ENCODE peak calls at places on chromosomes 4 and X, in five cellular contexts. One of them, this sample, is unnamed.

GRCh38 chr4:129345680-129346079 is 249.7 kb downstream of the C4orf33 start:
- DNase-seq in dorsolateral prefrontal cortex: no peak
- DNase-seq in fibroblast of lung: no peak
- DNase-seq in GM13976: no peak
- DNase-seq in suprapubic skin: no peak
- DNase-seq in this sample: no peak

GRCh38 chr4:84878541-84878940 is 87.9 kb downstream of the WDFY3 start:
- DNase-seq in suprapubic skin: no peak
- DNase-seq in GM13976: no peak
- DNase-seq in dorsolateral prefrontal cortex: no peak
- DNase-seq in fibroblast of lung: peak
- DNase-seq in this sample: no peak

GRCh38 chr4:123816462-123816861 is 419.9 kb downstream of the SPRY1 start:
- DNase-seq in suprapubic skin: no peak
- DNase-seq in fibroblast of lung: no peak
- DNase-seq in dorsolateral prefrontal cortex: no peak
- DNase-seq in GM13976: no peak
- DNase-seq in this sample: no peak

GRCh38 chr4:139921551-139922184 is 232.3 kb downstream of the MAML3 start:
- DNase-seq in dorsolateral prefrontal cortex: no peak
- DNase-seq in suprapubic skin: no peak
- DNase-seq in GM13976: no peak
- DNase-seq in fibroblast of lung: no peak
- DNase-seq in this sample: no peak

GRCh38 chrX:141133272-141133671 is 43.7 kb downstream of the LDOC1 start:
- DNase-seq in GM13976: no peak
- DNase-seq in suprapubic skin: no peak
- DNase-seq in dorsolateral prefrontal cortex: no peak
- DNase-seq in fibroblast of lung: no peak
- DNase-seq in this sample: no peak

GRCh38 chr4:166913926-166914325 is 320.4 kb downstream of the SPOCK3 start:
- DNase-seq in fibroblast of lung: no peak
- DNase-seq in dorsolateral prefrontal cortex: no peak
- DNase-seq in suprapubic skin: no peak
- DNase-seq in GM13976: no peak
- DNase-seq in this sample: no peak

GRCh38 chr4:101071241-101071640 is 276.1 kb downstream of the PPP3CA start:
- DNase-seq in GM13976: no peak
- DNase-seq in suprapubic skin: no peak
- DNase-seq in dorsolateral prefrontal cortex: no peak
- DNase-seq in fibroblast of lung: no peak
- DNase-seq in this sample: no peak

GRCh38 chrX:39834600-39834999 is 263.2 kb downstream of the BCOR start:
- DNase-seq in dorsolateral prefrontal cortex: no peak
- DNase-seq in suprapubic skin: no peak
- DNase-seq in fibroblast of lung: no peak
- DNase-seq in GM13976: no peak
- DNase-seq in this sample: no peak

GRCh38 chr4:112252234-112252633 is 20.6 kb downstream of the AP1AR start:
- DNase-seq in dorsolateral prefrontal cortex: no peak
- DNase-seq in GM13976: no peak
- DNase-seq in suprapubic skin: no peak
- DNase-seq in fibroblast of lung: no peak
- DNase-seq in this sample: no peak

GRCh38 chr4:80540785-80541469 is 205.4 kb downstream of the CFAP299 start:
- DNase-seq in fibroblast of lung: peak
- DNase-seq in dorsolateral prefrontal cortex: no peak
- DNase-seq in suprapubic skin: no peak
- DNase-seq in GM13976: peak
- DNase-seq in this sample: no peak

GRCh38 chr4:54961357-54961975 is 163.9 kb downstream of the KDR start:
- DNase-seq in suprapubic skin: no peak
- DNase-seq in dorsolateral prefrontal cortex: no peak
- DNase-seq in fibroblast of lung: peak
- DNase-seq in GM13976: peak
- DNase-seq in this sample: no peak

GRCh38 chr4:86092684-86093083 is 267.2 kb downstream of the MAPK10 start:
- DNase-seq in GM13976: no peak
- DNase-seq in dorsolateral prefrontal cortex: no peak
- DNase-seq in fibroblast of lung: peak
- DNase-seq in suprapubic skin: no peak
- DNase-seq in this sample: no peak

GRCh38 chr4:167831853-167832252 is 260.5 kb upstream of the ANXA10 start:
- DNase-seq in fibroblast of lung: peak
- DNase-seq in dorsolateral prefrontal cortex: no peak
- DNase-seq in suprapubic skin: no peak
- DNase-seq in GM13976: no peak
- DNase-seq in this sample: no peak

GRCh38 chrX:38754102-38754790 is 47.0 kb upstream of the MID1IP1 start:
- DNase-seq in suprapubic skin: no peak
- DNase-seq in GM13976: peak
- DNase-seq in dorsolateral prefrontal cortex: peak
- DNase-seq in fibroblast of lung: peak
- DNase-seq in this sample: no peak

GRCh38 chr4:18691431-18692200 is 670.1 kb upstream of the LCORL start:
- DNase-seq in GM13976: no peak
- DNase-seq in suprapubic skin: no peak
- DNase-seq in fibroblast of lung: no peak
- DNase-seq in dorsolateral prefrontal cortex: no peak
- DNase-seq in this sample: no peak

GRCh38 chr4:100984901-100985300 is 362.4 kb downstream of the PPP3CA start:
- DNase-seq in GM13976: no peak
- DNase-seq in fibroblast of lung: peak
- DNase-seq in suprapubic skin: no peak
- DNase-seq in dorsolateral prefrontal cortex: no peak
- DNase-seq in this sample: no peak

GRCh38 chrX:109774706-109775105 is 41.6 kb upstream of the ACSL4 start:
- DNase-seq in fibroblast of lung: peak
- DNase-seq in suprapubic skin: no peak
- DNase-seq in dorsolateral prefrontal cortex: no peak
- DNase-seq in GM13976: peak
- DNase-seq in this sample: peak

GRCh38 chr4:113591982-113592381 is 169.6 kb downstream of the CAMK2D start:
- DNase-seq in dorsolateral prefrontal cortex: no peak
- DNase-seq in GM13976: no peak
- DNase-seq in fibroblast of lung: peak
- DNase-seq in suprapubic skin: no peak
- DNase-seq in this sample: no peak

GRCh38 chr4:66639361-66639760 is 905.9 kb downstream of the CENPC start:
- DNase-seq in dorsolateral prefrontal cortex: no peak
- DNase-seq in fibroblast of lung: no peak
- DNase-seq in suprapubic skin: no peak
- DNase-seq in GM13976: no peak
- DNase-seq in this sample: no peak

GRCh38 chr4:149584703-149585102 is 230.9 kb downstream of the IQCM start:
- DNase-seq in fibroblast of lung: no peak
- DNase-seq in suprapubic skin: no peak
- DNase-seq in GM13976: no peak
- DNase-seq in dorsolateral prefrontal cortex: no peak
- DNase-seq in this sample: no peak

GRCh38 chrX:9614016-9614415 is 149.2 kb downstream of the TBL1X start:
- DNase-seq in fibroblast of lung: peak
- DNase-seq in dorsolateral prefrontal cortex: no peak
- DNase-seq in GM13976: no peak
- DNase-seq in suprapubic skin: no peak
- DNase-seq in this sample: no peak

GRCh38 chr4:146654976-146655761 is 16.5 kb downstream of the POU4F2 start:
- DNase-seq in suprapubic skin: no peak
- DNase-seq in dorsolateral prefrontal cortex: no peak
- DNase-seq in GM13976: peak
- DNase-seq in fibroblast of lung: peak
- DNase-seq in this sample: no peak

GRCh38 chrX:48468247-48468671 is 1.8 kb downstream of the SLC38A5 start:
- DNase-seq in dorsolateral prefrontal cortex: no peak
- DNase-seq in fibroblast of lung: no peak
- DNase-seq in suprapubic skin: no peak
- DNase-seq in GM13976: peak
- DNase-seq in this sample: no peak

GRCh38 chrX:65689377-65689776 is 21.9 kb downstream of the MSN start:
- DNase-seq in GM13976: no peak
- DNase-seq in dorsolateral prefrontal cortex: no peak
- DNase-seq in fibroblast of lung: no peak
- DNase-seq in suprapubic skin: no peak
- DNase-seq in this sample: no peak

DNA sequence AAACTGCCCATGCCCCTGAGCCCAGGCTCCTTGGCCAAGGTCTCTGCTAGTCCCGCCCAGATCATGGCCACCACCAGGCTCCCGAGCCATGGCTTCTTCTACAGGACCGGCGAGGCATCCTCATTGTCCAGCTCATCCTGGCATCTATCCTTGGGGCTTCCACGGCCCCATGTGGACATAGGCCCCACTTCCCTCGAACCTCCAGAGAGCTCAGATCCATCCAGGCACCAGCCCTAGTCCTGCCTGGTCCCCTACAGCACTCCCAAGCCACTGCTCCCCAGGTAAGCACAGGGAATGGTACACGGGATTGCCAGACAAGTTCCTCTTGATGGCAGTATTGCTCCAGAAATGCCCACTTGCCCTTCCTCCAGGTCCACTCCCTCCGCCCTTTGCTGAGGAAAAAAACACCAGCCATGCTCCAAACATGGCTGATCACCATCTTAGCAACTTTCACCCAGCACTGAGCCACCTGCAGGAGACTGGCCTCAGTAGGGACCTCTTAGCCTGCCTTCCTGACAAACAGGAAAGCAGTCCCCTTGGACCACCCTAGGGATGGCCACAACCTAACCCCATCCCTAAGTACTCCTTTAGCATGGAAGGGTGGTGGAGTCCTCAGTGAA is 272.1 kb upstream of the AGTR2 start:
- DNase-seq in dorsolateral prefrontal cortex: peak
- DNase-seq in fibroblast of lung: no peak
- DNase-seq in GM13976: peak
- DNase-seq in suprapubic skin: no peak
- DNase-seq in this sample: no peak
- TF ChIP-seq CTCF in dorsolateral prefrontal cortex: peak
- TF ChIP-seq CTCF in fibroblast of lung: no peak
- TF ChIP-seq CTCF in GM13976: peak
- TF ChIP-seq CTCF in suprapubic skin: peak
- TF ChIP-seq CTCF in this sample: no peak

GRCh38 chr4:165011403-165011802 is 20.4 kb upstream of the TRIM60 start:
- DNase-seq in dorsolateral prefrontal cortex: no peak
- DNase-seq in fibroblast of lung: no peak
- DNase-seq in GM13976: no peak
- DNase-seq in suprapubic skin: no peak
- DNase-seq in this sample: no peak

GRCh38 chr4:165013691-165014090 is 18.1 kb upstream of the TRIM60 start:
- DNase-seq in suprapubic skin: no peak
- DNase-seq in dorsolateral prefrontal cortex: no peak
- DNase-seq in GM13976: no peak
- DNase-seq in fibroblast of lung: no peak
- DNase-seq in this sample: no peak

GRCh38 chr4:165010991-165011390 is 20.8 kb upstream of the TRIM60 start:
- DNase-seq in GM13976: no peak
- DNase-seq in dorsolateral prefrontal cortex: no peak
- DNase-seq in suprapubic skin: no peak
- DNase-seq in fibroblast of lung: no peak
- DNase-seq in this sample: no peak

DNA sequence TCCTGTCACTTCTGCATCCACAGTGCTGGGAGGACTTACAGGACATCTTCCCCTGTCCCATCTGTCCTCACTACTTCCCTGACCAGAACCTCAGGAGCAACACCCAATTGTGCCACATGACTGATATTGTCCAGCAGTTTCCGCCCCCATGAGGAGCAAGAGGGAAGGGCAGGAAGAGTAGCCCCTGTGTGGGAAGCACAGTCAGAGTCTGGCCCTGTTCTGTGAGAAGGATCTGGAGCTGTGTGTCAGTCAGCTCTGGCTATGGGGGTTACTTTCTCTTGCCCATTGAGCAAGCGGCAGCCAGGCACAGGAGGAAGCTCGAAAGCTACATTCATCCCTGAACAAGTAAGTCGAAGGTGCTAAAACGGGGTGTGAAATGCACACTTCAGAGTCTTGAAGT is 14.8 kb upstream of the TRIM60 start:
- DNase-seq in GM13976: no peak
- DNase-seq in suprapubic skin: no peak
- DNase-seq in fibroblast of lung: no peak
- DNase-seq in dorsolateral prefrontal cortex: no peak
- DNase-seq in this sample: no peak
- TF ChIP-seq CTCF in GM13976: no peak
- TF ChIP-seq CTCF in suprapubic skin: no peak
- TF ChIP-seq CTCF in fibroblast of lung: no peak
- TF ChIP-seq CTCF in dorsolateral prefrontal cortex: no peak
- TF ChIP-seq CTCF in this sample: no peak

GRCh38 chrX:115949900-115950822 is 220.4 kb upstream of the AGTR2 start:
- DNase-seq in dorsolateral prefrontal cortex: peak
- DNase-seq in suprapubic skin: no peak
- DNase-seq in fibroblast of lung: no peak
- DNase-seq in GM13976: peak
- DNase-seq in this sample: no peak
- TF ChIP-seq CTCF in dorsolateral prefrontal cortex: peak
- TF ChIP-seq CTCF in suprapubic skin: no peak
- TF ChIP-seq CTCF in fibroblast of lung: no peak
- TF ChIP-seq CTCF in GM13976: no peak
- TF ChIP-seq CTCF in this sample: no peak

GRCh38 chr4:119087121-119087520 is 48.5 kb upstream of the MYOZ2 start:
- DNase-seq in fibroblast of lung: peak
- DNase-seq in dorsolateral prefrontal cortex: no peak
- DNase-seq in GM13976: no peak
- DNase-seq in suprapubic skin: no peak
- DNase-seq in this sample: no peak
- TF ChIP-seq CTCF in fibroblast of lung: no peak
- TF ChIP-seq CTCF in dorsolateral prefrontal cortex: peak
- TF ChIP-seq CTCF in GM13976: no peak
- TF ChIP-seq CTCF in suprapubic skin: no peak
- TF ChIP-seq CTCF in this sample: no peak

DNA sequence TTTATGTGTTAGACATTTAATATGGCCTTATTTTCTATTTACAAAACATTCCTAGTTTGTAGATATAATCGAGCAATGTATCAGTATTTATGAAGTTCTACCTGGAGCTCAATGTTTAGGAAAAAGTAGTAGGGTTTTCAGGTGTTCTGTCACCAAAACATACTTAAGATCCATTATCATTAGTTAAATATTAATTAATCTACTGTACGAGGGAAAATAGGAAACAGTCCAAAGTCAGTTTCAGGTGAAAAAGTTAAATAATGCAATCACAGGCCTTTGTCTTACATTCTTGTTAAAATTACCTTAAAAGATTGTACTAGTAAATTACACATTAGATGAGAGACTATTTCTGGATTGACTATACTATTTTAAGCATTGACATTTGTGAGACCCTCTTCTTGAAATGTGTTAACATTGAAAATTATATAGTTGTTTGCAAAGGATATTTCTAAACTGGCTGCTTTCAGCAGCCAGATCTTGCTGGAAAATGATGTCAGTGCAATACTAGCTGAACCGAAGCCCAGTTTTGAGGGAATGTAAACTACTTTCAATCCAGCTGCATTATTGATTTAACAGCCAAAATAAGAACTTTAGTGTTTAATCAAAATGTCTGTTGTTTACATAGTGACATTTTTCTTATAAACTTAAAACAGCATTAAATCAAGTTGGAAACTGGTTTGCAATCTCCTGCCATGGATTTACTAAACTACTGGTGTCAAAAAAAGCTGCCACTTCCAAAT is 19.3 kb downstream of the GUCY1B1 start:
- DNase-seq in fibroblast of lung: peak
- DNase-seq in GM13976: no peak
- DNase-seq in suprapubic skin: no peak
- DNase-seq in dorsolateral prefrontal cortex: no peak
- DNase-seq in this sample: no peak
- TF ChIP-seq CTCF in fibroblast of lung: no peak
- TF ChIP-seq CTCF in GM13976: no peak
- TF ChIP-seq CTCF in suprapubic skin: no peak
- TF ChIP-seq CTCF in dorsolateral prefrontal cortex: no peak
- TF ChIP-seq CTCF in this sample: no peak

GRCh38 chr4:118740869-118741268 is 55.7 kb downstream of the METTL14 start:
- DNase-seq in fibroblast of lung: peak
- DNase-seq in dorsolateral prefrontal cortex: no peak
- DNase-seq in GM13976: no peak
- DNase-seq in suprapubic skin: no peak
- DNase-seq in this sample: no peak
- TF ChIP-seq CTCF in fibroblast of lung: no peak
- TF ChIP-seq CTCF in dorsolateral prefrontal cortex: peak
- TF ChIP-seq CTCF in GM13976: no peak
- TF ChIP-seq CTCF in suprapubic skin: no peak
- TF ChIP-seq CTCF in this sample: peak